ENCODE peak calls at places on chromosomes 16 and 17, in four cellular contexts. One of them, this sample, is unnamed.

GRCh38 chr17:27807567-27808470 is 7.5 kb upstream of the NOS2 start:
- DNase-seq in left ventricle myocardium inferior: no peak
- DNase-seq in activated CD8-positive, alpha-beta T cell treated with anti-CD3 and anti-CD28 coated beads for 36 hours: peak
- DNase-seq in K562: no peak
- DNase-seq in this sample: peak

GRCh38 chr16:27246439-27246838 is 22.1 kb downstream of the NSMCE1 start:
- DNase-seq in K562: no peak
- DNase-seq in activated CD8-positive, alpha-beta T cell treated with anti-CD3 and anti-CD28 coated beads for 36 hours: no peak
- DNase-seq in left ventricle myocardium inferior: no peak
- DNase-seq in this sample: no peak

GRCh38 chr16:4393243-4393606 is 21.6 kb downstream of the VASN start:
- DNase-seq in activated CD8-positive, alpha-beta T cell treated with anti-CD3 and anti-CD28 coated beads for 36 hours: no peak
- DNase-seq in left ventricle myocardium inferior: no peak
- DNase-seq in K562: no peak
- DNase-seq in this sample: no peak

GRCh38 chr16:972316-973002 is 1.7 kb upstream of the LMF1 start:
- DNase-seq in K562: no peak
- DNase-seq in activated CD8-positive, alpha-beta T cell treated with anti-CD3 and anti-CD28 coated beads for 36 hours: no peak
- DNase-seq in left ventricle myocardium inferior: no peak
- DNase-seq in this sample: no peak

GRCh38 chr16:69393898-69394849 is 8.4 kb upstream of the TERF2 start:
- DNase-seq in activated CD8-positive, alpha-beta T cell treated with anti-CD3 and anti-CD28 coated beads for 36 hours: no peak
- DNase-seq in left ventricle myocardium inferior: no peak
- DNase-seq in K562: no peak
- DNase-seq in this sample: no peak

GRCh38 chr16:10385725-10386516 is at the start of gene ATF7IP2:
- DNase-seq in activated CD8-positive, alpha-beta T cell treated with anti-CD3 and anti-CD28 coated beads for 36 hours: peak
- DNase-seq in left ventricle myocardium inferior: peak
- DNase-seq in K562: peak
- DNase-seq in this sample: peak

GRCh38 chr16:20899503-20900298 is 457 bp downstream of the DCUN1D3 start:
- DNase-seq in K562: no peak
- DNase-seq in left ventricle myocardium inferior: peak
- DNase-seq in activated CD8-positive, alpha-beta T cell treated with anti-CD3 and anti-CD28 coated beads for 36 hours: no peak
- DNase-seq in this sample: peak

GRCh38 chr16:48384982-48385271 is 286 bp downstream of the SIAH1 start:
- DNase-seq in left ventricle myocardium inferior: peak
- DNase-seq in K562: no peak
- DNase-seq in activated CD8-positive, alpha-beta T cell treated with anti-CD3 and anti-CD28 coated beads for 36 hours: no peak
- DNase-seq in this sample: peak

GRCh38 chr17:47663997-47664941 is 14.6 kb downstream of the KPNB1 start:
- DNase-seq in K562: peak
- DNase-seq in activated CD8-positive, alpha-beta T cell treated with anti-CD3 and anti-CD28 coated beads for 36 hours: peak
- DNase-seq in left ventricle myocardium inferior: no peak
- DNase-seq in this sample: peak

GRCh38 chr16:3458852-3459361 is 15.4 kb downstream of the NAA60 start:
- DNase-seq in left ventricle myocardium inferior: no peak
- DNase-seq in activated CD8-positive, alpha-beta T cell treated with anti-CD3 and anti-CD28 coated beads for 36 hours: peak
- DNase-seq in K562: no peak
- DNase-seq in this sample: peak

GRCh38 chr17:6455321-6455705 is 11.1 kb downstream of the PIMREG start:
- DNase-seq in left ventricle myocardium inferior: no peak
- DNase-seq in activated CD8-positive, alpha-beta T cell treated with anti-CD3 and anti-CD28 coated beads for 36 hours: peak
- DNase-seq in K562: no peak
- DNase-seq in this sample: peak

GRCh38 chr16:70250748-70251650 is 741 bp downstream of the EXOSC6 start:
- DNase-seq in left ventricle myocardium inferior: no peak
- DNase-seq in activated CD8-positive, alpha-beta T cell treated with anti-CD3 and anti-CD28 coated beads for 36 hours: peak
- DNase-seq in K562: no peak
- DNase-seq in this sample: peak

GRCh38 chr17:47624727-47625068 is 25.0 kb upstream of the KPNB1 start:
- DNase-seq in left ventricle myocardium inferior: no peak
- DNase-seq in K562: no peak
- DNase-seq in activated CD8-positive, alpha-beta T cell treated with anti-CD3 and anti-CD28 coated beads for 36 hours: no peak
- DNase-seq in this sample: no peak

GRCh38 chr17:58516644-58517377 is 2.4 kb upstream of the MTMR4 start:
- DNase-seq in activated CD8-positive, alpha-beta T cell treated with anti-CD3 and anti-CD28 coated beads for 36 hours: no peak
- DNase-seq in left ventricle myocardium inferior: no peak
- DNase-seq in K562: no peak
- DNase-seq in this sample: no peak
- TF ChIP-seq CTCF in activated CD8-positive, alpha-beta T cell treated with anti-CD3 and anti-CD28 coated beads for 36 hours: no peak
- TF ChIP-seq CTCF in left ventricle myocardium inferior: no peak
- TF ChIP-seq CTCF in K562: no peak
- TF ChIP-seq CTCF in this sample: no peak

GRCh38 chr17:75075597-75076253 is 12.0 kb upstream of the SLC16A5 start:
- DNase-seq in K562: no peak
- DNase-seq in activated CD8-positive, alpha-beta T cell treated with anti-CD3 and anti-CD28 coated beads for 36 hours: no peak
- DNase-seq in left ventricle myocardium inferior: no peak
- DNase-seq in this sample: no peak

GRCh38 chr17:75078097-75079022 is 9.4 kb upstream of the SLC16A5 start:
- DNase-seq in left ventricle myocardium inferior: no peak
- DNase-seq in activated CD8-positive, alpha-beta T cell treated with anti-CD3 and anti-CD28 coated beads for 36 hours: peak
- DNase-seq in K562: no peak
- DNase-seq in this sample: peak

GRCh38 chr17:75079023-75079373 is 8.8 kb upstream of the SLC16A5 start:
- DNase-seq in left ventricle myocardium inferior: no peak
- DNase-seq in activated CD8-positive, alpha-beta T cell treated with anti-CD3 and anti-CD28 coated beads for 36 hours: no peak
- DNase-seq in K562: no peak
- DNase-seq in this sample: no peak

GRCh38 chr17:75077072-75077489 is 10.7 kb upstream of the SLC16A5 start:
- DNase-seq in K562: no peak
- DNase-seq in left ventricle myocardium inferior: no peak
- DNase-seq in activated CD8-positive, alpha-beta T cell treated with anti-CD3 and anti-CD28 coated beads for 36 hours: no peak
- DNase-seq in this sample: no peak

DNA sequence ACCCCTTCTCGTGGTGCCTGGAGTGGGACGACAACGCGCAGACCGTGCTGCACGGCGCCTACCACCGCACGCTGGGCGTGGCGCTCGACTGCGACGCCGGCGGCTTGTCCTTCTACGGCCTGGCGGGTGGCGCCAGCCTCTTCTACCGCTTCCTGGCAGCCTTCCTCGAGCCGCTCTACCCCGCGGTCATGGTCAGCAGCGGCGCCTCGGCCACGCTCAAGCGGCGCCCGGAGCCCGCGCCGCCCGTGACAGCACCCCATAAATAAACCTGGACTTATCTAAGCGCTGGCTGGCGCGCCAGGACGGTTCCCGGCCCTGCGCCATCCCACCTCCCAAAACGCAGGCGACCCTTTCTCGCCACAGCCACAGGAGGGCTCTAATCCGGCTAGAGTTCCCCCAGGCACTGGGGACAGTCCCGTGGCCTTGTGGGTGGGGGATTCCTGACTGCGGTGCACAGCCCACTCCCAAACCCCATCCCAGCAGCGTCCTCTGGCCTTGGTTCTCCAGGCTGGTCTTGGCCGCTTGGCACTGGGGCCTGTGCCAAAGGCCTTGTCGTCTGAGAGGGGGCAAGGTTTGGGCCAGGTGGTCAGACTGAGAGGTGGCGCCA is 10.2 kb upstream of the SLC16A5 start:
- DNase-seq in left ventricle myocardium inferior: peak
- DNase-seq in K562: no peak
- DNase-seq in activated CD8-positive, alpha-beta T cell treated with anti-CD3 and anti-CD28 coated beads for 36 hours: peak
- DNase-seq in this sample: peak
- TF ChIP-seq CTCF in left ventricle myocardium inferior: peak
- TF ChIP-seq CTCF in K562: no peak
- TF ChIP-seq CTCF in activated CD8-positive, alpha-beta T cell treated with anti-CD3 and anti-CD28 coated beads for 36 hours: peak
- TF ChIP-seq CTCF in this sample: peak

DNA sequence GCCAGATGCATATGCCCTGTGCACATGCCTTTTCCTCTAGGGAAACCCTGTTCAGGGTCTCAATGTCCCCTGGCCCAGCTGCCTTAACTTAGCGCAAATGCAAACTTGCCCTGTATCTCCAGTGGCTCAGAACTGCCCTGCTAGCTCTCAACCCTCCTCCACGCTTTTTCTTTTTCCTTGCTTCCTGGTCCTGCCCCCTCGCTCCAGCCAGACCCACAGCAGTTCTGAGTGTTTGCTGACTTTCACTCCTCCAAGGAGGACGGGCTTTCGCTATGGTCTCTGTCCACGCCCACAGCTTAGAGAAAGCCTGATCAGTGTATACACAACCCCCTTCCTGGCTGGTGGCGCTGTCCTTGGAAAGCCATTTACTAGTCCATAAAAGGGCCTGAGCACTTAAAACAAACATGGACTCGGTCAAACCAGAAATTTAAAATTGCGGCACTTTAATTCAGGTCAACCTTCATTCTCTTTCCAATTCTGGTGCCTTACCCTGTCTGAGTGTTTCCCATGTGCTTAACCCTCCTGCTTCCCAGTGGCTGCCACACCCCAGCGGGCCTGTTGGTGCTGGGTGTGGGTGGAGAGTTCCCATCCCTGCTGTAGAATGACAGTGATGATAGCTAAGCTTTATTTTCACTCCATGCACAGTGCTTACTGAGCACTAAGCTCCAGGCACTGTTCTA is 15.6 kb upstream of the TMEM98 start:
- DNase-seq in K562: peak
- DNase-seq in activated CD8-positive, alpha-beta T cell treated with anti-CD3 and anti-CD28 coated beads for 36 hours: no peak
- DNase-seq in left ventricle myocardium inferior: peak
- DNase-seq in this sample: no peak
- TF ChIP-seq CTCF in K562: peak
- TF ChIP-seq CTCF in activated CD8-positive, alpha-beta T cell treated with anti-CD3 and anti-CD28 coated beads for 36 hours: no peak
- TF ChIP-seq CTCF in left ventricle myocardium inferior: no peak
- TF ChIP-seq CTCF in this sample: no peak

GRCh38 chr17:75720656-75721462 is at the start of gene ITGB4:
- DNase-seq in left ventricle myocardium inferior: peak
- DNase-seq in K562: peak
- DNase-seq in activated CD8-positive, alpha-beta T cell treated with anti-CD3 and anti-CD28 coated beads for 36 hours: peak
- DNase-seq in this sample: peak
- TF ChIP-seq CTCF in left ventricle myocardium inferior: no peak
- TF ChIP-seq CTCF in K562: no peak
- TF ChIP-seq CTCF in activated CD8-positive, alpha-beta T cell treated with anti-CD3 and anti-CD28 coated beads for 36 hours: peak
- TF ChIP-seq CTCF in this sample: no peak

GRCh38 chr16:82628741-82629140 is 2.0 kb downstream of the CDH13 start:
- DNase-seq in activated CD8-positive, alpha-beta T cell treated with anti-CD3 and anti-CD28 coated beads for 36 hours: no peak
- DNase-seq in left ventricle myocardium inferior: no peak
- DNase-seq in K562: no peak
- DNase-seq in this sample: no peak

GRCh38 chr16:82629441-82630027 is 2.8 kb downstream of the CDH13 start:
- DNase-seq in activated CD8-positive, alpha-beta T cell treated with anti-CD3 and anti-CD28 coated beads for 36 hours: no peak
- DNase-seq in left ventricle myocardium inferior: no peak
- DNase-seq in K562: no peak
- DNase-seq in this sample: no peak

GRCh38 chr16:82630219-82630618 is 3.5 kb downstream of the CDH13 start:
- DNase-seq in left ventricle myocardium inferior: no peak
- DNase-seq in activated CD8-positive, alpha-beta T cell treated with anti-CD3 and anti-CD28 coated beads for 36 hours: no peak
- DNase-seq in K562: no peak
- DNase-seq in this sample: no peak

GRCh38 chr16:82631701-82632685 is 5.2 kb downstream of the CDH13 start:
- DNase-seq in activated CD8-positive, alpha-beta T cell treated with anti-CD3 and anti-CD28 coated beads for 36 hours: peak
- DNase-seq in K562: peak
- DNase-seq in left ventricle myocardium inferior: no peak
- DNase-seq in this sample: no peak

GRCh38 chr16:82630688-82631087 is 3.9 kb downstream of the CDH13 start:
- DNase-seq in activated CD8-positive, alpha-beta T cell treated with anti-CD3 and anti-CD28 coated beads for 36 hours: no peak
- DNase-seq in K562: no peak
- DNase-seq in left ventricle myocardium inferior: no peak
- DNase-seq in this sample: no peak
- TF ChIP-seq CTCF in activated CD8-positive, alpha-beta T cell treated with anti-CD3 and anti-CD28 coated beads for 36 hours: no peak
- TF ChIP-seq CTCF in K562: no peak
- TF ChIP-seq CTCF in left ventricle myocardium inferior: peak
- TF ChIP-seq CTCF in this sample: no peak

GRCh38 chr17:42577532-42578281 is at the start of gene PSMC3IP:
- DNase-seq in activated CD8-positive, alpha-beta T cell treated with anti-CD3 and anti-CD28 coated beads for 36 hours: peak
- DNase-seq in K562: peak
- DNase-seq in left ventricle myocardium inferior: peak
- DNase-seq in this sample: peak
- TF ChIP-seq CTCF in activated CD8-positive, alpha-beta T cell treated with anti-CD3 and anti-CD28 coated beads for 36 hours: no peak
- TF ChIP-seq CTCF in K562: peak
- TF ChIP-seq CTCF in left ventricle myocardium inferior: peak
- TF ChIP-seq CTCF in this sample: peak

DNA sequence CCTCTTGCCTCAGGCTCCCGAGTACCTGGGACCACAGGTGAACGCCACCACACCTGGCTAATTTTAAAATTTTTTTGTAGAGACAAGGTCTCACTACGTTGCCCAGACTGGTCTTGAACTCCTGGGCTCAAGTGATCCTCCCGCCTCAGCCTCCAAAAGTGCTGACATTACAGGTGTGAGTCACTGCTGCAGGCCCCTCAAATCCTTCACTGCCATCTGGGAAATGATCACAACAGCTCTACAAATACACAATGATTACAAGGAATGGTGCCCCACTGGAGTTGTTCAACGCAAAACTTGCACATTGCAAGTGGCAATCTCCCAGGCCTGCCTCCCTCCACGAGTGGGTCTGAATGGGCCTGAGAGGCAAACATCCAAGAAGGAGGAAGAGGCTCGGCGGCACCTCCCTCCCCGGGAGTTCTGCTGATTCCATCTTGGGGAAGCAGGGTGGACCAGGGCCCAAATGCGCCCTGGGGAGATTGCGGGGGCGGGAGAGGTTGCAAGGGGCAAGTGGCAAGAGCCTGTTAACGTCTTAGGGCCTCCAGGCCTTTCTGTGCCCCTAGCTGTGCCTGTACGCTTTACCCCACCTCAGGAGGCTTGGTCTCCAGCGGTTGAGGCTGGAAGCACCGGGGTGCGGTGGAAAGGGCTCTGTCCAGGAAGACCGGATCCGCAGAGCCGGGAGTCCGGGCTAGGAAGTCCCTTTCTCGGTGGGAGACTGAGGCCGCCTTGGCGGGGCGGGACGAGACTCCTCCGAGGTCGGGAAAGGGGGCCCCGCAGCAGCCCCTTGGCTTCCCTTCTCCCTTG is 656 bp upstream of the IGFBP4 start:
- DNase-seq in activated CD8-positive, alpha-beta T cell treated with anti-CD3 and anti-CD28 coated beads for 36 hours: no peak
- DNase-seq in left ventricle myocardium inferior: peak
- DNase-seq in K562: peak
- DNase-seq in this sample: no peak
- TF ChIP-seq CTCF in activated CD8-positive, alpha-beta T cell treated with anti-CD3 and anti-CD28 coated beads for 36 hours: no peak
- TF ChIP-seq CTCF in left ventricle myocardium inferior: peak
- TF ChIP-seq CTCF in K562: no peak
- TF ChIP-seq CTCF in this sample: no peak

DNA sequence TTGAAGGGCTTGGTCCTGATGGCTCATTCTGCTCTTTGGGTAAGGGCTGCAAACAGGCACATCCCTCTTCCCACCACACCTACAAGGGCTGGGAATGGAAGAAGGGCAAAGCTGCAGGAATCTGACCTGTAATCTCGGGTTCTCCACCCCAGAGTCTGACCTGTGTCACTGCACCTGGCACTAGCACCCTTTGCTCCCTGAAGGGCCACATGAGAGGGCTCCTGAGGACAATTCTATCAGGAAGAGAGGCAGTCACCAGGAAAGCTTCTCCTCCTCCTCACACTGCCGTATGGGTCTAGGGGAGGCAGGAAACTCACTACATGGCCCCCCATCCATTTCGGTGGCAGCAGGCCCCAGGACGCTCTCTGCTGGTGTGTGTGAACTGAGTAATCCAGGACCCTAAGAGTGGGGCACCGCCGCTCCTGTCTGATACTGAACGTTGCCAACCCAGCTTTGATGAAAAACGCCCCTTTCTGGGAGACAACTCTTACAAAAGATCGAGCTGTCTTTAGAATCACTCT is 26.4 kb downstream of the TTLL6 start:
- DNase-seq in K562: peak
- DNase-seq in activated CD8-positive, alpha-beta T cell treated with anti-CD3 and anti-CD28 coated beads for 36 hours: no peak
- DNase-seq in left ventricle myocardium inferior: no peak
- DNase-seq in this sample: no peak
- TF ChIP-seq CTCF in K562: no peak
- TF ChIP-seq CTCF in activated CD8-positive, alpha-beta T cell treated with anti-CD3 and anti-CD28 coated beads for 36 hours: no peak
- TF ChIP-seq CTCF in left ventricle myocardium inferior: no peak
- TF ChIP-seq CTCF in this sample: no peak

GRCh38 chr17:39404542-39405378 is 3.3 kb upstream of the FBXL20 start:
- DNase-seq in left ventricle myocardium inferior: no peak
- DNase-seq in K562: peak
- DNase-seq in activated CD8-positive, alpha-beta T cell treated with anti-CD3 and anti-CD28 coated beads for 36 hours: peak
- DNase-seq in this sample: no peak
- TF ChIP-seq CTCF in left ventricle myocardium inferior: no peak
- TF ChIP-seq CTCF in K562: no peak
- TF ChIP-seq CTCF in activated CD8-positive, alpha-beta T cell treated with anti-CD3 and anti-CD28 coated beads for 36 hours: no peak
- TF ChIP-seq CTCF in this sample: no peak